ENCODE peak calls at places on chromosomes 4 and X, in seven cellular contexts. S, F, Z, O, J, Q and W are unnamed samples.

GRCh38 chr4:150078996-150079581 is 844 bp downstream of the DCLK2 start:
- DNase-seq in Z (peak), Q (no peak), O (peak), J (peak), F (peak), S (peak), W (peak)

GRCh38 chr4:181685911-181686310 is 557.3 kb upstream of the TENM3 start:
- DNase-seq in Z (no peak), S (no peak), Q (no peak), J (no peak), O (no peak), F (no peak), W (no peak)

GRCh38 chrX:14916017-14916674 is 42.9 kb downstream of the MOSPD2 start:
- DNase-seq in Z (no peak), F (no peak), S (no peak), Q (no peak), J (no peak), O (no peak), W (no peak)

GRCh38 chrX:39011454-39012204 is 210.4 kb downstream of the MID1IP1 start:
- DNase-seq in Z (no peak), J (no peak), F (peak), S (no peak), Q (no peak), O (no peak), W (no peak)

GRCh38 chr4:23039813-23040212 is 347.1 kb downstream of the GBA3 start:
- DNase-seq in Z (no peak), O (no peak), J (no peak), S (no peak), Q (no peak), F (no peak), W (no peak)

GRCh38 chr4:147590249-147590920 is 26.8 kb upstream of the TMEM184C start:
- DNase-seq in S (peak), F (peak), Z (peak), J (peak), Q (no peak), O (no peak), W (peak)

GRCh38 chr4:116122131-116122530 is 963.2 kb downstream of the TRAM1L1 start:
- DNase-seq in Z (no peak), O (no peak), Q (no peak), F (no peak), S (no peak), J (no peak), W (no peak)

GRCh38 chr4:113445286-113445685 is 316.3 kb downstream of the CAMK2D start:
- DNase-seq in Z (no peak), J (no peak), F (peak), O (no peak), Q (peak), S (no peak), W (no peak)

GRCh38 chr4:146976145-146976544 is 30.5 kb upstream of the TTC29 start:
- DNase-seq in Z (no peak), F (no peak), O (no peak), Q (peak), J (no peak), S (no peak), W (no peak)

GRCh38 chr4:26838055-26838842 is 22.4 kb upstream of the STIM2 start:
- DNase-seq in J (no peak), Z (no peak), S (no peak), O (no peak), Q (no peak), F (no peak), W (no peak)

GRCh38 chr4:129929052-129929451 is 833.1 kb downstream of the C4orf33 start:
- DNase-seq in Q (no peak), S (no peak), F (no peak), Z (no peak), J (no peak), O (no peak), W (peak)

GRCh38 chr4:32929738-32930688 is 2209.8 kb downstream of the PCDH7 start:
- DNase-seq in Q (no peak), S (no peak), Z (no peak), O (no peak), F (no peak), J (no peak), W (no peak)

GRCh38 chrX:133868687-133869086 is 116.7 kb downstream of the GPC3 start:
- DNase-seq in O (no peak), Q (no peak), J (no peak), F (no peak), Z (no peak), S (no peak), W (no peak)

GRCh38 chr4:64430933-64431332 is 21.7 kb upstream of the TECRL start:
- DNase-seq in O (no peak), Q (no peak), S (no peak), J (no peak), Z (no peak), F (no peak), W (no peak)

GRCh38 chr4:169208516-169208915 is 62.2 kb downstream of the SH3RF1 start:
- DNase-seq in F (no peak), Q (no peak), Z (no peak), O (no peak), J (no peak), S (no peak), W (no peak)

GRCh38 chr4:10656988-10657387 is 27.6 kb downstream of the CLNK start:
- DNase-seq in S (no peak), Q (no peak), O (no peak), J (no peak), F (no peak), Z (no peak), W (no peak)

GRCh38 chr4:8468746-8469535 is 28.4 kb downstream of the TRMT44 start:
- DNase-seq in J (no peak), Z (peak), Q (no peak), F (peak), O (no peak), S (peak), W (peak)

GRCh38 chrX:35890699-35891098 is 28.8 kb upstream of the CFAP47 start:
- DNase-seq in Z (no peak), O (no peak), J (no peak), Q (no peak), F (no peak), S (peak), W (peak)

GRCh38 chr4:44145868-44146267 is 302.7 kb downstream of the KCTD8 start:
- DNase-seq in J (no peak), O (no peak), S (no peak), Q (no peak), Z (no peak), F (no peak), W (no peak)

GRCh38 chr4:99459546-99460042 is 24.5 kb upstream of the ADH7 start:
- DNase-seq in S (no peak), Q (no peak), Z (no peak), F (no peak), J (no peak), O (no peak), W (no peak)

GRCh38 chr4:22241415-22241814 is 274.5 kb downstream of the ADGRA3 start:
- DNase-seq in J (no peak), Z (no peak), O (no peak), F (no peak), S (no peak), Q (no peak), W (no peak)

GRCh38 chrX:104098151-104098808 is 14.0 kb upstream of the ZCCHC18 start:
- DNase-seq in J (no peak), S (peak), Q (peak), Z (peak), F (no peak), O (no peak), W (peak)

GRCh38 chr4:26839534-26839951 is 21.1 kb upstream of the STIM2 start:
- DNase-seq in Q (no peak), S (no peak), O (no peak), F (peak), J (no peak), Z (no peak), W (no peak)

GRCh38 chr4:185801471-185801870 is 10.5 kb downstream of the SORBS2 start:
- DNase-seq in Q (no peak), O (no peak), Z (no peak), J (no peak), F (no peak), S (no peak), W (no peak)

GRCh38 chr4:54556081-54556480 is 101.7 kb upstream of the KIT start:
- DNase-seq in F (no peak), O (no peak), Q (no peak), Z (no peak), S (no peak), J (no peak), W (no peak)

GRCh38 chrX:112968351-112969133 is 127.9 kb upstream of the AMOT start:
- DNase-seq in Q (no peak), S (no peak), J (no peak), O (no peak), F (no peak), Z (no peak), W (no peak)

GRCh38 chrX:115311666-115312065 is 22.2 kb downstream of the LUZP4 start:
- DNase-seq in Z (peak), F (peak), O (peak), J (no peak), Q (no peak), S (peak), W (peak)

GRCh38 chrX:57156397-57157049 is 19.3 kb upstream of the SPIN2A start:
- DNase-seq in Q (no peak), O (no peak), Z (no peak), F (peak), S (peak), J (no peak), W (peak)

GRCh38 chrX:9788908-9789307 is 2.7 kb downstream of the SHROOM2 start:
- DNase-seq in J (no peak), Z (no peak), O (no peak), Q (no peak), F (no peak), S (no peak), W (no peak)

GRCh38 chr4:86160423-86160822 is 199.4 kb downstream of the MAPK10 start:
- DNase-seq in Z (no peak), O (no peak), F (no peak), S (no peak), J (no peak), Q (no peak), W (no peak)

GRCh38 chrX:150227321-150227860 is 135.7 kb upstream of the MAMLD1 start:
- DNase-seq in F (no peak), Z (no peak), J (no peak), S (no peak), O (no peak), Q (no peak), W (no peak)

GRCh38 chr4:146621-147020 is 22.3 kb downstream of the ZNF718 start:
- DNase-seq in Q (no peak), J (no peak), F (no peak), S (no peak), Z (no peak), O (no peak), W (no peak)

GRCh38 chr4:48781968-48782367 is 1.9 kb upstream of the FRYL start:
- DNase-seq in Z (no peak), O (no peak), S (no peak), J (no peak), F (no peak), Q (no peak), W (no peak)

GRCh38 chr4:139761461-139761860 is 95.8 kb downstream of the MGST2 start:
- DNase-seq in O (no peak), J (no peak), Q (no peak), S (no peak), Z (no peak), F (no peak), W (no peak)

GRCh38 chrX:23784487-23785301 is 1.7 kb downstream of the SAT1 start:
- DNase-seq in Q (no peak), J (no peak), Z (no peak), S (no peak), F (no peak), O (no peak), W (no peak)

GRCh38 chrX:130118396-130118795 is 8.1 kb upstream of the ELF4 start:
- DNase-seq in Q (no peak), O (no peak), F (no peak), S (no peak), Z (no peak), J (no peak), W (no peak)

GRCh38 chrX:130120321-130120731 is 10.0 kb upstream of the ELF4 start:
- DNase-seq in Q (no peak), J (no peak), S (peak), O (peak), F (peak), Z (no peak), W (no peak)

GRCh38 chrX:130118941-130119640 is 8.8 kb upstream of the ELF4 start:
- DNase-seq in Q (no peak), Z (no peak), O (no peak), F (no peak), S (no peak), J (no peak), W (no peak)

GRCh38 chrX:130114141-130114561 is 3.9 kb upstream of the ELF4 start:
- DNase-seq in J (no peak), Q (no peak), S (no peak), F (no peak), O (no peak), Z (no peak), W (no peak)

GRCh38 chrX:130117166-130117565 is 6.9 kb upstream of the ELF4 start:
- DNase-seq in F (no peak), O (no peak), Q (no peak), S (no peak), J (no peak), Z (no peak), W (no peak)
- TF ChIP-seq CTCF in F (no peak), O (no peak), Q (no peak), S (no peak), J (no peak), Z (no peak), W (no peak)

GRCh38 chr4:141220271-141220654 is 432 bp upstream of the ZNF330 start:
- DNase-seq in Z (no peak), F (no peak), Q (peak), O (no peak), J (no peak), S (no peak), W (no peak)

GRCh38 chr4:141223418-141223817 is 2.7 kb downstream of the ZNF330 start:
- DNase-seq in J (no peak), F (no peak), Q (no peak), S (no peak), Z (no peak), O (no peak), W (no peak)

GRCh38 chr4:141215972-141216761 is 4.5 kb upstream of the ZNF330 start:
- DNase-seq in J (no peak), O (no peak), Z (no peak), F (no peak), Q (no peak), S (no peak), W (no peak)

GRCh38 chr4:141215030-141215429 is 5.7 kb upstream of the ZNF330 start:
- DNase-seq in Z (no peak), Q (no peak), F (no peak), J (no peak), S (no peak), O (no peak), W (no peak)

DNA sequence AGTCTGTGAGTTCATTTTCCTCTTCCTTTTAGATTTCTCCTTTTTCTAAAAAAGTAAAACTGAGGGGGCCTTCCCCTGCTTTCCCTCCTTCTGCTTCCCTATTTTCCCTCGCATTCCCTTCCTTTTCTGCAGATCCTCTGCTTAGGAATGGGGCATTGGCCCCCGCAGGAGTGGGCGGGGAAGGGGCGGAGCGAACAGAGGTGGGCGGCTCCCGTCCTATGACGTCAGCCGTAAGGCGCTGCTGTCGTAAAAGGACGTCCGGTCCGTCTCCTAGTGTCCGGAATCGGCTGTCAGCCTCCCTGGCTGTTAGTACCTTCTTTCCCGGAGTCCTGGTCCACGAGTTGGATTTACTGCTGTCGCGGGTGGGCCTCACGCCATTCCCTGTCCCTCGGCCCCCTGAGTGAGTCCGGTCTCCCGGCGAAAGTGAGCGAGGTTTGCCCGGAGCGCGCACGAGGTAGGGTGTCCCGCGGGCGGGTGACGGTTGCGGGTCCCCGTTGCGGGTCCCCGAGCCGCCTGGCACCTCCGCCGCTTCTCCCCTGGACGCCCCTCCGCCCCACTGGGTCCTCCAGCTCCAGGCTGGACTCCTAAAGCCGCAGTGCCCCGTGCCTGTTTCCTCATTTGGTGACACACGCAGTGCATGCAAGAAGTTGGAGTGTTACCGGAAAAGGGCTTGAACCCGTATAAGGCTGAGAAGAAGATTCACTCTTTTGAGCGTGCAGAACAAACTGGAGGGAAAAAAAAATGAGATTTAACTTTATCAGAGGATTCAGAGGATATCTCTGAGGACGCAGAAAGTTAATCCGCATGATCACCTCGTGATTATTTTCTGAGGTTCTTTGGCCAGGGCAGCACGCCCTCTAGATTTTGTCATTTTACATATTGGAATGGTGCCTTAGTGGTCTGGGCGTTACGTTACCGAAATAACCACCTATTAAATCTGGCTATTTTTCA is at the start of gene ZNF330:
- DNase-seq in O (peak), J (peak), Z (peak), F (peak), S (peak), Q (peak), W (peak)
- TF ChIP-seq CTCF in O (peak), J (no peak), Z (peak), F (no peak), S (no peak), Q (peak), W (no peak)

DNA sequence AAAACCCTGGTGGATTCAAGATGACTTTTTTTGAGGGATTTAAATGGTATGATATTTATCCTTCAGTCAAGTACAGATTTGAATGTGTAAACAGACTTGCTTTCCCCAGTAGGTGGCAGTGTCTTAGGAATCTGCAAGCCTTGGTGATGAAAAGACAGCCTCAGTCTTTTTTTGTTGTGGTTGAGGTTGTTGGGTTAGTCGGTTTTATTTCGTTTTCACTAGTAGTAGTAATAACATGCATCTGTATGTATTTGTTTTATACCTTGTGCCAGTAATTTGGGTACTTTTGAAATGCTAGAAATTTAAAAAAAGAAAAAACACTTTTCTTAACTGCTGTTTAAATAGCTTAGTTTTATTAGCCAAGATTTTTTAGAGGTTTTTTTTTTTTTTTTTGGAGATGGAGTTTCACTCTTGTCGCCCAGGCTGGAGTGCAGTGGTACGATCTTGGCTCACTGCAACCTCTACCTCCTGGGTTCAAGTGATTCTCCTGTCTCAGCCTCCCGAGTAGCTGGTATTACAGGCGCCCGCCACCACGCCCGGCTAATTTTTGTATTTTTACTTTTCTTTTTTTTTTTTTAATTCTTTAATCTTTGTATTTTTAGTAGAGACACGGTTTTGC is 39.2 kb downstream of the COPS4 start:
- DNase-seq in Q (peak), Z (no peak), S (peak), J (no peak), O (peak), F (no peak), W (peak)
- TF ChIP-seq CTCF in Q (peak), Z (peak), S (peak), J (no peak), O (peak), F (peak), W (peak)

GRCh38 chrX:50100188-50100587 is 100.6 kb downstream of the AKAP4 start:
- DNase-seq in F (no peak), O (no peak), S (no peak), Q (no peak), Z (no peak), J (no peak), W (peak)
- TF ChIP-seq CTCF in F (peak), O (no peak), S (no peak), Q (peak), Z (peak), J (no peak), W (no peak)

DNA sequence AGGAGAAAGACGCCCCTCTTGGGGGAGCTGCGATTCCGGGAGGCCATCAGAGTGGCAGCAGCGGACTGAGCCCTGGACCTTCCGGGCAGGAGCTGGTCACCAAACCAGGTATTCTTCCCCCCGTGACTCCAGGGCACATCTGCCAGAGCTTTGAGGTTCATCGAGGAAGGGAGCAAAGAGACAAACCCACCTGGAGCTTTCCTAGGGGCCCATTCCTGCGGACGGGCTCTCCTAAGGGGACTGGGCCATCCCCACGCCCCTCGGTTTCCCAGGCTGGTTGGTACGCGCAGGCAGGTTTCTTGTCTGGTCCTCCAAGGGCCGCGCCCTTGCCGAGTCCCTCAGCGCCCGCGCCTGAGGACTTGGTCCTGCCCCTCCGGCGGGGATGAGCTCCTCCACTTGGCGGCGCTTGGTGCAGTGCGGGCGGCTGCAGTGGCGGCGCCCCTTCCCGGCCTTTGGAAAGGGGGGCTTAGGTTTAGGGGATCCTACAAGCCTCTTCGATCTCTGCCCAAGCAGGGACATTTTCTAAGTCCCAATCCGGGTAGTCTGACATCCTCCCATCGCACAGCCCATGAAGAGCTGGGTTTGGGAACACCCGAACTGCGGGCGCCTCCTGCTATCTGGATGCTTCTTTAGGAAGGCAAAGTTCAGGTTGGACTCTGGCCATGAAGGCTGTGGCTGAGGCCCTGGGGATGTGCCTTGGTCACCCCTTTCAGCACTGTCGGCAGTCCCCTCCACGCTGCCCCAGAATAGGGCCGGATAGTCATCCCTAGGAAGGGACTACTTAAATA is 543 bp downstream of the STBD1 start:
- DNase-seq in Q (no peak), Z (peak), S (peak), O (no peak), F (peak), J (no peak), W (peak)
- TF ChIP-seq CTCF in Q (peak), Z (peak), S (peak), O (peak), F (no peak), J (no peak), W (no peak)